ENCODE peak calls at places on chromosomes 12 and 14, in eight cellular contexts. B is astrocyte of the cerebellum; A is SK-N-SH; L is PC-9; C is breast epithelium; Z is CD8-positive, alpha-beta T cell; M is BJ; X is IMR-90. S is an unnamed sample.

GRCh38 chr14:74671789-74672188 is 41.1 kb downstream of the AREL1 start:
- DNase-seq in X (peak; percentile 79), C (peak; percentile 55), A (no peak), Z (no peak), L (no peak), M (no peak), B (peak; percentile 83), S (no peak)

GRCh38 chr12:81128930-81129554 is 51.2 kb downstream of the ACSS3 start:
- DNase-seq in X (peak; percentile 43), M (no peak), C (no peak), B (peak; percentile 23), Z (no peak), A (peak; percentile 48), L (peak; percentile 42), S (peak; percentile 54)

GRCh38 chr12:90510948-90511347 is 444.0 kb downstream of the CCER1 start:
- DNase-seq in L (no peak), M (no peak), C (no peak), Z (no peak), B (no peak), A (no peak), X (peak; percentile 76), S (no peak)

GRCh38 chr14:64196668-64197411 is 97.3 kb downstream of the ESR2 start:
- DNase-seq in M (no peak), A (peak; percentile 79), L (no peak), B (no peak), X (peak; percentile 64), Z (peak; percentile 31), C (no peak), S (peak; percentile 65)

GRCh38 chr12:104177663-104178501 is 37.7 kb upstream of the TXNRD1 start:
- DNase-seq in B (peak; percentile 94), A (peak; percentile 27), C (peak; percentile 91), X (peak; percentile 97), L (peak; percentile 88), Z (no peak), M (peak; percentile 98), S (no peak)

GRCh38 chr14:23636317-23637211 is at the start of gene DHRS2:
- DNase-seq in X (no peak), Z (no peak), C (peak; percentile 13), M (no peak), L (peak; percentile 81), A (no peak), B (no peak), S (no peak)

GRCh38 chr12:24911284-24911791 is 37.6 kb downstream of the BCAT1 start:
- DNase-seq in C (no peak), M (peak; percentile 76), B (peak; percentile 46), L (no peak), A (no peak), X (peak; percentile 98), Z (no peak), S (no peak)

GRCh38 chr12:122028601-122029560 is 7.2 kb downstream of the BCL7A start:
- DNase-seq in C (peak; percentile 51), M (no peak), B (no peak), L (no peak), A (no peak), Z (no peak), X (no peak), S (peak; percentile 74)

GRCh38 chr14:37792124-37792523 is 196.7 kb downstream of the TTC6 start:
- DNase-seq in B (no peak), Z (no peak), A (no peak), L (no peak), C (no peak), M (no peak), X (no peak), S (no peak)

GRCh38 chr12:93577222-93577621 is 4.7 kb downstream of the SOCS2 start:
- DNase-seq in L (no peak), M (no peak), B (no peak), Z (no peak), A (no peak), C (no peak), X (no peak), S (no peak)

GRCh38 chr12:112107728-112108447 is 695 bp downstream of the NAA25 start:
- DNase-seq in L (no peak), A (peak; percentile 63), Z (peak; percentile 47), X (no peak), B (no peak), C (peak; percentile 32), M (no peak), S (peak; percentile 46)

GRCh38 chr14:43795600-43796228 is 711.4 kb downstream of the FSCB start:
- DNase-seq in M (no peak), A (no peak), Z (no peak), X (peak; percentile 0), C (no peak), L (no peak), B (no peak), S (no peak)

GRCh38 chr12:92185052-92185451 is 39.4 kb upstream of the BTG1 start:
- DNase-seq in A (no peak), M (no peak), L (no peak), C (no peak), X (no peak), Z (no peak), B (no peak), S (peak; percentile 86)

GRCh38 chr12:3173912-3174311 is 96.7 kb downstream of the TSPAN9 start:
- DNase-seq in X (no peak), C (no peak), L (no peak), A (no peak), B (no peak), Z (no peak), M (no peak), S (no peak)

GRCh38 chr12:73598626-73599025 is 939.0 kb upstream of the ATXN7L3B start:
- DNase-seq in M (no peak), L (peak; percentile 57), B (no peak), Z (no peak), C (no peak), A (no peak), X (no peak), S (no peak)

GRCh38 chr12:71731439-71732356 is 23.0 kb upstream of the RAB21 start:
- DNase-seq in L (no peak), X (peak; percentile 80), B (no peak), A (no peak), C (no peak), Z (no peak), M (no peak), S (peak; percentile 22)

GRCh38 chr12:132804426-132804861 is 24.2 kb downstream of the GOLGA3 start:
- DNase-seq in X (no peak), A (no peak), Z (no peak), L (peak; percentile 42), M (no peak), B (no peak), C (no peak), S (no peak)

GRCh38 chr12:38905480-38906351 is at the start of gene CPNE8:
- DNase-seq in A (peak; percentile 55), C (peak; percentile 69), X (no peak), B (no peak), Z (peak; percentile 51), L (peak; percentile 40), M (peak; percentile 24), S (peak; percentile 87)

GRCh38 chr12:75489187-75489586 is 8.6 kb downstream of the GLIPR1 start:
- DNase-seq in A (no peak), B (no peak), C (no peak), L (no peak), Z (no peak), M (no peak), X (no peak), S (no peak)

GRCh38 chr12:6534158-6534913 is at the start of gene GAPDH:
- DNase-seq in A (peak; percentile 94), M (peak; percentile 77), X (peak; percentile 97), C (peak; percentile 85), Z (peak; percentile 89), L (peak; percentile 96), B (peak; percentile 89), S (peak; percentile 98)
- TF ChIP-seq CTCF in A (no peak), M (no peak), X (peak; percentile 3), C (no peak), Z (no peak), L (no peak), B (no peak), S (no peak)

DNA sequence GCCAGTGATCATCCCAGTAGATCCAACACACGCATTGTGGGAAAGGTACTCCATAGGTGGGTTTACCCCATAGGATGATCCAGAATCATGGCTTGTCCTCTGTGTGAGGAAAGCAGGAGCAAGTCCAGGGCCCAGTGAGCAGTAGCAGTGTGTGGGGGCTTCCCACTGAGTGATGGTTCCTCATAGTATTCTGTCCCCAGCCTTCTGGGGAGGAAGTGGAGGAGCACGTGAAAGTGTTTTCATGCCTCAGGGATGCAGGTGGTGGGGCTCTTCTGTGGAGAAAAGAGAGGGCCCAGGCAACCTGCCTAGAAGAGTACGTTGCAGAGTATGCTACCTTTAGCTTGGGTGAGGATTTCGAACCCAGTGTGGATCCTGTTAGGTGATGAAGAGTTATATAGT is 56.5 kb downstream of the SUSD6 start:
- DNase-seq in Z (no peak), A (no peak), X (no peak), C (no peak), M (no peak), B (no peak), L (peak; percentile 16), S (peak; percentile 67)
- H3K4me3 ChIP-seq in Z (no peak overlapping the region), A (no peak overlapping the region), X (no peak overlapping the region), C (no peak overlapping the region), M (no peak overlapping the region), B (no peak overlapping the region), L (no peak overlapping the region), S (peak overlapping the region; percentile 4)

GRCh38 chr12:120797677-120798642 is 72.3 kb downstream of the ACADS start:
- DNase-seq in M (no peak), Z (no peak), C (no peak), B (no peak), L (no peak), X (no peak), A (no peak), S (peak; percentile 53)
- TF ChIP-seq CTCF in M (no peak), Z (no peak), C (no peak), B (no peak), L (no peak), X (no peak), A (no peak), S (no peak)

GRCh38 chr14:83294941-83295340 is 1761.3 kb upstream of the SEL1L start:
- DNase-seq in A (no peak), Z (no peak), L (no peak), X (peak; percentile 51), M (no peak), B (peak; percentile 42), C (no peak), S (no peak)

GRCh38 chr14:83287300-83287699 is 1753.6 kb upstream of the SEL1L start:
- DNase-seq in L (no peak), B (no peak), C (no peak), X (no peak), M (no peak), Z (no peak), A (no peak), S (no peak)

GRCh38 chr14:83290447-83290846 is 1756.8 kb upstream of the SEL1L start:
- DNase-seq in B (no peak), Z (no peak), M (no peak), A (no peak), C (no peak), L (no peak), X (no peak), S (no peak)

GRCh38 chr14:83289390-83289789 is 1755.7 kb upstream of the SEL1L start:
- DNase-seq in Z (no peak), M (no peak), B (no peak), X (no peak), A (no peak), C (no peak), L (no peak), S (no peak)

DNA sequence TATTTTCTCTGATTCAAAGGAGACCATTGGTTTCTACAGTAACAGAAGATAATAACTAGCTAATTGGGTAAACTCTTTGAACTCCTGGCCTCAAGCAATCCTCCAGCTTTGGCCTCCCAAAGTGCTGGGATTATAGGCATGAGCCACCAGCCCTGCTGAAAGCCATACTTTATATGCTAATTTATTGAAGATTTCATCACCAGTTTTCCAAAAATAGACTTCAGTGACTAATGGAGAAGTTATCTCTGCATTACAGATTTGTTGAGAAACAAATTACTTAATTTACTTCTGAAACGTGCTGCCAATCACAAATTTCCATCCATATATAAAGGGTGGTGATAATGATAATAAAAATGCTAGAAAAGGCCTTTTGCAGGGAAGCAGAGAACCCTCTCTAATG is 1758.1 kb upstream of the SEL1L start:
- DNase-seq in A (no peak), M (no peak), L (no peak), X (peak; percentile 5), C (no peak), Z (no peak), B (no peak), S (no peak)
- H3K4me3 ChIP-seq in A (no peak overlapping the region), M (no peak overlapping the region), L (no peak overlapping the region), X (no peak overlapping the region), C (no peak overlapping the region), Z (no peak overlapping the region), B (no peak overlapping the region), S (no peak overlapping the region)

S was measured in GM12865.